ENCODE peak calls at places on chromosomes 16 and 17, in four cellular contexts. H is mammary epithelial cell, P is lower lobe of right lung, C is dorsolateral prefrontal cortex. R is an unnamed sample. For H3K27me3, the result is how much of the 10 kb centered on the place peaks cover.

GRCh38 chr17:46719889-46720288 is 98.6 kb downstream of the WNT3 start:
- DNase-seq in P (no peak), H (no peak), C (no peak), R (no peak)

GRCh38 chr16:77877712-77878111 is 89.3 kb downstream of the VAT1L start:
- DNase-seq in H (peak), P (no peak), C (no peak), R (peak)

GRCh38 chr16:19213885-19214284 is 45.8 kb downstream of the SYT17 start:
- DNase-seq in P (no peak), H (no peak), C (no peak), R (no peak)

GRCh38 chr16:9061358-9061813 is 30.1 kb upstream of the HAPSTR1 start:
- DNase-seq in P (no peak), H (no peak), C (peak), R (no peak)

GRCh38 chr17:28661635-28662526 is at the start of the genes SDF2 and SUPT6H:
- DNase-seq in P (peak), C (peak), H (peak), R (peak)

GRCh38 chr16:51637744-51638100 is 486.7 kb upstream of the SALL1 start:
- DNase-seq in P (no peak), C (no peak), H (peak), R (no peak)

GRCh38 chr17:77372444-77373297 is 231.9 kb downstream of the SEC14L1 start:
- DNase-seq in C (peak), P (peak), H (peak), R (peak)

GRCh38 chr17:77353684-77354419 is 213.1 kb downstream of the SEC14L1 start:
- DNase-seq in C (no peak), P (no peak), H (no peak), R (no peak)

GRCh38 chr16:88806491-88807111 is 3.0 kb downstream of the CDT1 start:
- DNase-seq in H (no peak), P (no peak), C (no peak), R (no peak)

GRCh38 chr16:525520-526180 is 1.9 kb upstream of the CAPN15 start:
- DNase-seq in H (peak), P (no peak), C (peak), R (peak)

GRCh38 chr16:83730812-83731211 is 77.0 kb upstream of the HSBP1 start:
- DNase-seq in P (no peak), H (no peak), C (no peak), R (no peak)

GRCh38 chr17:66949501-66949900 is 15.0 kb upstream of the CACNG4 start:
- DNase-seq in P (no peak), H (peak), C (no peak), R (no peak)

GRCh38 chr17:57881783-57882291 is 32.0 kb upstream of the MRPS23 start:
- DNase-seq in H (no peak), P (no peak), C (no peak), R (no peak)

GRCh38 chr17:42276609-42277341 is 584 bp upstream of the STAT5B start:
- DNase-seq in P (peak), H (peak), C (peak), R (no peak)

GRCh38 chr16:57888128-57888527 is 82.8 kb downstream of the CNGB1 start:
- DNase-seq in C (no peak), P (no peak), H (no peak), R (no peak)

GRCh38 chr16:57884655-57885133 is 82.4 kb upstream of the KIFC3 start:
- DNase-seq in H (no peak), C (no peak), P (no peak), R (no peak)

GRCh38 chr16:57887711-57888110 is 83.2 kb downstream of the CNGB1 start:
- DNase-seq in H (no peak), P (no peak), C (no peak), R (no peak)

GRCh38 chr16:57883953-57884654 is 81.8 kb upstream of the KIFC3 start:
- DNase-seq in H (no peak), C (no peak), P (no peak), R (no peak)

GRCh38 chr16:57886427-57886826 is 84.1 kb upstream of the KIFC3 start:
- DNase-seq in C (no peak), H (no peak), P (no peak), R (no peak)
- H3K27me3 ChIP-seq in C (under half), H (under half), P (under half), R (under half)

GRCh38 chr16:63461248-63461841 is 1425.1 kb upstream of the CDH8 start:
- DNase-seq in P (no peak), H (peak), C (peak), R (peak)
- TF ChIP-seq CTCF in P (no peak), H (peak), C (peak), R (peak)

GRCh38 chr16:1542166-1542500 is 8.7 kb downstream of the TMEM204 start:
- DNase-seq in H (no peak), P (no peak), C (no peak), R (no peak)

GRCh38 chr16:1541293-1542165 is 8.1 kb downstream of the TMEM204 start:
- DNase-seq in P (no peak), C (no peak), H (no peak), R (no peak)

GRCh38 chr16:1543085-1543896 is 9.8 kb downstream of the TMEM204 start:
- DNase-seq in C (no peak), H (peak), P (peak), R (peak)

GRCh38 chr16:1540556-1540855 is 7.0 kb downstream of the TMEM204 start:
- DNase-seq in H (no peak), C (no peak), P (no peak), R (no peak)

DNA sequence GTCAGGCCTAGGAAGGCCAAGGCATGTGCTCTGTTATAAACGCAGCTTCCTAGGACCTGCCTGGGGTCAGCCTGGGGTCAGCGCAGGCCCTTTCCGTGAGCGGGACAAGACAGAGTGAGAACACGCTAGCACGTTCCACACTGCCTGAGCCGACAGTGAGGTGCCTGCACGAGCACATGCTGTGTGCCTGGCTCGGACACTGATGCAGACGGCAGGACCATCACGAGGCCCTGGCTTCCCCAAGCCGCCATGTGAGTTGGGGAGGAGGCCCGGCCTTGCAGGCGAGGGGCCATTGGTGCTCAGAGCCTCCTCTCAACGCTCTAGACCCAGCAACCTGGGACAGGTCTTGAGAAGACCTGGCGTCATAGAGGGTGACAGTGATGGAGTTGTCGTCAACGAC is 9.1 kb downstream of the TMEM204 start:
- DNase-seq in C (no peak), P (no peak), H (no peak), R (no peak)
- H3K27me3 ChIP-seq in C (under half), P (under half), H (under half), R (under half)

GRCh38 chr17:74359916-74360315 is 1.8 kb downstream of the BTBD17 start:
- DNase-seq in P (no peak), C (no peak), H (no peak), R (no peak)
- TF ChIP-seq CTCF in P (no peak), C (no peak), H (no peak), R (no peak)

DNA sequence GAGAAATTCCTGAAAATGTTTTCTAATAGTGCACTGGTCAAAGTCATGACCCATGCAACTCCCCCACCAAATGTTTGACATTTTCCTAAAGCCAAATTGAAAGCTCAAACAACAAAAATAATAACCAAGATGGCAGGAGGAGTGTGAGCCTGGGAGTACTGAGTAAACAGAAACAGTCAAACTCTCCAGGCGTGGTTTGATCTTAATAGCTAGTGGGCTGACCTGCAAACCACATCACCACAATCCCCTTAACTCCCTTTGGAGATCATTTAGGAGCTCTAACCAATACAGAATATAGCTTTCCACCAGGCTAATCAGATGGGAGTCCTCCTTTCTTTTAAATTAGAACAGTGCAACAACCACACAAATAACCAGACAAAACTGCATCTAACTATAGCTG is 19.2 kb upstream of the MEIOC start:
- DNase-seq in C (no peak), P (no peak), H (no peak), R (no peak)
- H3K27me3 ChIP-seq in C (under half), P (under half), H (under half), R (under half)

GRCh38 chr17:54754560-54754959 is 146.1 kb upstream of the TOM1L1 start:
- DNase-seq in P (no peak), H (no peak), C (no peak), R (no peak)
- TF ChIP-seq CTCF in P (no peak), H (peak), C (no peak), R (no peak)

GRCh38 chr16:54285414-54286066 is 1.0 kb downstream of the IRX3 start:
- DNase-seq in H (peak), C (no peak), P (no peak), R (peak)
- H3K27me3 ChIP-seq in H (under half), C (half or more), P (half or more), R (under half)

DNA sequence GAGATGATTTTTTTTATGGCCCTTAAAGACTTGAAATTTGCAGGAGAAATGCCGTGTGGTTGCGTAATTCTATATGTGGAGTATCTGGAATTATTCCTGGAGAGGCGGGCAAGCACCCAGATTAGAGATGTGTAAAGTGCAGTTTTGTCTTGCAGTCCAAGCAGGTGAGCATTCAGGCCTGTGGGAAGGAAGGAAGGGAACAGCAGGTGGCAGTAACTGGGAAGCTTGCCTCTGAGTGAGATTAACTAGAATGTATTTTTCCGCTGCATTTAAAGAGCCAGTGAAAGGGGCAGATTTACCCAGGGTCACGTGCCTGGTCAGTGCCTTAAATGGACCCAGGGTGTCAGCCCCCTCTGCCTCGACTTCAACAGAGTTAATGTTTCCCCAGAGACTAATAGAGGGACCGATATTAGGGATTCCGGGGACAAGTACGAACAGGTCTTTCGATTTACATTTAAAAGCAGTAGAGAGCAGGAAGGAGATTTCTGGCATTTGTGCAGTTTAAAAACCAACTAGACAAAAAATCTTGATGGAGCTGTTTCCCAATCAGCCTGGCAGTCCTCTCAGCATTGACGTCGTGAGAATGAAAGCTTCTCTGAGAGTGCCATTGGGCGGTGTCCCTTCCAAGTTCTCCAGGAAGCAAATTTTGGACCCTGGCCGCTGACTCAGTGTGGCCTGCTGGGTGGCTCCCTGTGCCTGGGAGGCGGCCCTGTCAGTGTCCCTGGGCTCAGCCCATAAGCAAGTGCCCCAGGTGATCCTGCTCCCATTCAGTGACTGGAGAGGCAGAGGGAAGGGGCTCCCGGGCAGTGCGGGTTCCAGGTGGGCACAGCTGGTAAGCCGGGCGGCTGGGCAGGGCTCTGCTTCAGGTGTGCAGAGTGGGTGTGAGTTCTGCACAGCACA is 38.2 kb downstream of the KSR1 start:
- DNase-seq in C (peak), P (peak), H (peak), R (peak)
- TF ChIP-seq CTCF in C (peak), P (peak), H (peak), R (peak)

GRCh38 chr16:79247386-79247785 is 353.2 kb downstream of the MAF start:
- DNase-seq in P (no peak), C (no peak), H (no peak), R (no peak)
- H3K27me3 ChIP-seq in P (under half), C (under half), H (under half), R (under half)

GRCh38 chr17:33287096-33287495 is 6.0 kb downstream of the ASIC2 start:
- DNase-seq in P (no peak), H (peak), C (no peak), R (peak)

GRCh38 chr17:33291248-33292183 is 1.6 kb downstream of the ASIC2 start:
- DNase-seq in C (peak), P (peak), H (peak), R (no peak)

GRCh38 chr17:33292184-33292980 is 713 bp downstream of the ASIC2 start:
- DNase-seq in C (peak), P (no peak), H (peak), R (peak)

GRCh38 chr17:33290156-33290697 is 2.9 kb downstream of the ASIC2 start:
- DNase-seq in P (no peak), H (no peak), C (peak), R (no peak)

GRCh38 chr17:33288954-33289353 is 4.1 kb downstream of the ASIC2 start:
- DNase-seq in C (no peak), H (no peak), P (no peak), R (no peak)
- TF ChIP-seq CTCF in C (no peak), H (no peak), P (no peak), R (peak)

R was measured in foreskin keratinocyte.